ENCODE peak calls at places on chromosomes 4 and X, in four cellular contexts. U, S, K and F are unnamed samples.
A peak's percentile ranks its signal among the peaks of the same experiment; 100 is the strongest.

GRCh38 chr4:111618908-111619307 is 526.3 kb upstream of the FAM241A start:
- DNase-seq in S (no peak), U (no peak), K (no peak), F (no peak)

GRCh38 chr4:147836807-147837206 is 104.9 kb downstream of the ARHGAP10 start:
- DNase-seq in S (no peak), K (no peak), U (no peak), F (no peak)

GRCh38 chrX:45524296-45524695 is 323.6 kb upstream of the DIPK2B start:
- DNase-seq in K (peak; percentile 90), U (no peak), S (no peak), F (peak; percentile 78)

GRCh38 chr4:98430708-98431403 is 169.7 kb downstream of the RAP1GDS1 start:
- DNase-seq in S (no peak), K (peak; percentile 65), U (no peak), F (peak; percentile 89)

GRCh38 chr4:773214-773613 is 52.7 kb downstream of the CPLX1 start:
- DNase-seq in U (no peak), S (no peak), K (no peak), F (no peak)

GRCh38 chr4:38144029-38144428 is 183.8 kb downstream of the PTTG2 start:
- DNase-seq in S (no peak), U (no peak), K (no peak), F (no peak)

GRCh38 chrX:96721398-96721797 is 36.8 kb downstream of the DIAPH2 start:
- DNase-seq in U (no peak), K (peak; percentile 40), S (no peak), F (no peak)

GRCh38 chr4:38099908-38100407 is 139.8 kb downstream of the PTTG2 start:
- DNase-seq in K (peak; percentile 61), S (no peak), U (no peak), F (peak; percentile 35)

GRCh38 chr4:156294577-156294976 is 340.9 kb upstream of the CTSO start:
- DNase-seq in S (no peak), U (no peak), K (peak; percentile 79), F (peak; percentile 72)

GRCh38 chrX:106404512-106404911 is 207.3 kb upstream of the RADX start:
- DNase-seq in U (no peak), K (no peak), S (no peak), F (peak; percentile 6)

GRCh38 chr4:174154455-174154854 is 129.0 kb downstream of the FBXO8 start:
- DNase-seq in U (no peak), K (peak; percentile 84), S (no peak), F (peak; percentile 79)

GRCh38 chrX:8364369-8365141 is 100.1 kb upstream of the VCX3B start:
- DNase-seq in S (no peak), U (no peak), K (no peak), F (no peak)

GRCh38 chr4:70027011-70027410 is 1.2 kb upstream of the HTN3 start:
- DNase-seq in U (no peak), S (no peak), K (no peak), F (no peak)
- H3K4me3 ChIP-seq in U (no peak overlapping the region), S (no peak overlapping the region), K (no peak overlapping the region), F (no peak overlapping the region)

GRCh38 chr4:24741915-24742314 is 53.5 kb upstream of the SOD3 start:
- DNase-seq in U (no peak), S (no peak), K (no peak), F (no peak)
- TF ChIP-seq CTCF in U (no peak), S (no peak), K (no peak), F (no peak)

GRCh38 chr4:48015678-48016077 is 803 bp downstream of the CNGA1 start:
- DNase-seq in U (no peak), K (no peak), S (no peak), F (no peak)
- H3K4me3 ChIP-seq in U (peak overlapping the region; percentile 55), K (no peak overlapping the region), S (peak overlapping the region; percentile 54), F (no peak overlapping the region)

DNA sequence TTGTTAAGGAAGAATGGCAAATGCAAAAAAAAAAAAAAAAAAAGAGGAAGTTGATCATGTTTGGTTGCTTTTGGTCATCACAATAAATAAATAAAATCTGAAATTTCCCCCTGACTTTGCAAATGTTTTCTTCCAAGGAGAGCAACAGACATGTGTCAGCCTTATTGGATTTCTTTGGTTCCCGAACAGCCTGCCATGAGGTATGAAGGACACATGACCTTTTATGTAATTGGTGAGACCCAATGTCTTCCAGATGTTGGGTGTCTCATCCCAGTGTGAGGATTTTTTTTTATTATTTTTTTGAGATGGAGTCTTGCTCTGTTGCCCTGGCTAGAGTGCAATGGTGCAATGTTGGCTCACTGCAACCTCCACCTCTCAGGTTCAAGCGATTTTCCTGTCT is 24.6 kb upstream of the CD99 start:
- DNase-seq in K (no peak), U (no peak), S (no peak), F (no peak)
- TF ChIP-seq CTCF in K (no peak), U (no peak), S (no peak), F (no peak)

DNA sequence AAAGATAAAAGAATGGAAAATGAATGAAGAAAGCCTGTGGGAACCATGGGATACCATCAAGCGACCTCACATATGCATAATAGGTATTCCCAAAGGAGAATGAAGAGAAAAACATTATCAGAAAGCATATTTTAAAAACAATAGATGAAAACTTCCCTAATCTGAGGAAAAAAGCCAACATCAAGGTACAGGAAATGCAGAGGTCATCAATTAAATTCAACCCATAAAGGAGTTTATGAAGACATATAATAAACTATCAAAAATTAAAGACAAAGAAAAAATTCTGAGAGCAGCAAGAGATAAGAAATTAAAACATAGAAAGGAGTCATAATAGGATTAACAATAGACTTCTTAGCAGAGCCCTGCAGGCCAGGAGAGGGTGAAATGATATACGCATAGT is 397.5 kb downstream of the GPM6A start:
- DNase-seq in S (no peak), K (no peak), U (no peak), F (no peak)
- H3K4me3 ChIP-seq in S (no peak overlapping the region), K (no peak overlapping the region), U (no peak overlapping the region), F (no peak overlapping the region)

DNA sequence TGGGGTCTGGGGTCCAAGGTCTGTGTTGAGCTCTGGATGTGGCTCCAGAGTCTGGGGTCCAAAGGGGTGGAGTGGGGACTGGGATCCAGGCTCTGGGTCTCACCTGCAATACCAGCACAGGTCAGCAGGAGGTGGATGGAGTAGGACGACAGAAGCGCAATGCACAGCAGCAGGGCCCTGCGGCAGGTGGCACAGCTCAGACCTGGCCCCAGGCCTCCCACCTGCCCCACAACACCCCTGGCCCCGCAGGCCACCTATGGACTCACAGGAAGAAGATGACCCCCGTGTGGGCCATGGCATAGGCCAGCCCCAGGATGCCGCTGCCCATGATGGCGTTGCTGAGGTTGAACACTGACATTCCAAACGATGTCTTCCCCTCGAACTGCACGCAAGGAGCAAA is 3.4 kb downstream of the SLC38A5 start:
- DNase-seq in U (peak; percentile 52), K (no peak), S (peak; percentile 56), F (no peak)
- TF ChIP-seq CTCF in U (no peak), K (peak; percentile 16), S (peak; percentile 37), F (no peak)

GRCh38 chr4:112847045-112847444 is 202.4 kb upstream of the ANK2 start:
- DNase-seq in S (no peak), K (no peak), U (no peak), F (no peak)
- H3K4me3 ChIP-seq in S (no peak overlapping the region), K (no peak overlapping the region), U (no peak overlapping the region), F (no peak overlapping the region)

DNA sequence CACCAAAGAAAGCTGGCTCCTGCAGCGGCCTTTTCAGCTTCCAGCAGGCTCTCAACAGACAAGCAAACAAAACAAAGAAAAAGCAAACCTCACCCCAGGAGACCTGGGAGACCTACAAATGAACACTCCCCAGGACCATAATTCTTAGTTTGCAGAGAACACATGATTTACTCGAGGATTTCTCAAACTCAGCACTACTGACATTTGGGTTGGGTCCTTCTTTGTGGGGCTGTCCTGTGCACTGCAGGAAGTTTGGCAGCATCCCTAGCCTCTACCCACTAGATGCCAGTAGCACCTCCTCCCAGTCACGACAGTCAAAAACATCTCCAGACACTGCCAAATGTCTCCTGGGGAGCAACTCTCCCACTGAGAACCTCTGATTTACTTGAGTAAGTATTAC is 21.9 kb downstream of the APOO start:
- DNase-seq in K (no peak), U (no peak), S (no peak), F (no peak)
- TF ChIP-seq CTCF in K (no peak), U (no peak), S (no peak), F (no peak)

GRCh38 chr4:41219421-41219950 is 5.1 kb upstream of the APBB2 start:
- DNase-seq in U (no peak), K (no peak), S (no peak), F (no peak)
- H3K4me3 ChIP-seq in U (no peak overlapping the region), K (no peak overlapping the region), S (no peak overlapping the region), F (no peak overlapping the region)